ENCODE peak calls at places on chromosome 22, in four cellular contexts. G, U, F and B are unnamed samples.

GRCh38 chr22:20438066-20438677 is 547 bp upstream of the SCARF2 start:
- DNase-seq in G (no peak), U (no peak), F (peak), B (no peak)

GRCh38 chr22:32079110-32080089 is 36.3 kb downstream of the SLC5A1 start:
- DNase-seq in G (no peak), U (no peak), F (no peak), B (no peak)

GRCh38 chr22:29702931-29703594 is 16.7 kb upstream of the CABP7 start:
- DNase-seq in G (peak), U (peak), F (peak), B (no peak)

GRCh38 chr22:50585781-50586180 is 3.1 kb upstream of the CHKB start:
- DNase-seq in G (no peak), U (no peak), F (no peak), B (no peak)

GRCh38 chr22:46501701-46502100 is 35.7 kb downstream of the CELSR1 start:
- DNase-seq in G (no peak), U (no peak), F (no peak), B (no peak)

GRCh38 chr22:50218153-50218995 is 17.6 kb downstream of the SELENOO start:
- DNase-seq in G (no peak), U (peak), F (peak), B (no peak)

GRCh38 chr22:30863161-30863833 is 105.3 kb downstream of the MORC2 start:
- DNase-seq in G (no peak), U (no peak), F (no peak), B (peak)

GRCh38 chr22:47168441-47168840 is 406.0 kb downstream of the TBC1D22A start:
- DNase-seq in G (no peak), U (peak), F (no peak), B (peak)

GRCh38 chr22:31938258-31938657 is 6.1 kb upstream of the YWHAH start:
- DNase-seq in G (no peak), U (no peak), F (no peak), B (no peak)

GRCh38 chr22:32005453-32005852 is 37.6 kb upstream of the SLC5A1 start:
- DNase-seq in G (no peak), U (no peak), F (no peak), B (no peak)

DNA sequence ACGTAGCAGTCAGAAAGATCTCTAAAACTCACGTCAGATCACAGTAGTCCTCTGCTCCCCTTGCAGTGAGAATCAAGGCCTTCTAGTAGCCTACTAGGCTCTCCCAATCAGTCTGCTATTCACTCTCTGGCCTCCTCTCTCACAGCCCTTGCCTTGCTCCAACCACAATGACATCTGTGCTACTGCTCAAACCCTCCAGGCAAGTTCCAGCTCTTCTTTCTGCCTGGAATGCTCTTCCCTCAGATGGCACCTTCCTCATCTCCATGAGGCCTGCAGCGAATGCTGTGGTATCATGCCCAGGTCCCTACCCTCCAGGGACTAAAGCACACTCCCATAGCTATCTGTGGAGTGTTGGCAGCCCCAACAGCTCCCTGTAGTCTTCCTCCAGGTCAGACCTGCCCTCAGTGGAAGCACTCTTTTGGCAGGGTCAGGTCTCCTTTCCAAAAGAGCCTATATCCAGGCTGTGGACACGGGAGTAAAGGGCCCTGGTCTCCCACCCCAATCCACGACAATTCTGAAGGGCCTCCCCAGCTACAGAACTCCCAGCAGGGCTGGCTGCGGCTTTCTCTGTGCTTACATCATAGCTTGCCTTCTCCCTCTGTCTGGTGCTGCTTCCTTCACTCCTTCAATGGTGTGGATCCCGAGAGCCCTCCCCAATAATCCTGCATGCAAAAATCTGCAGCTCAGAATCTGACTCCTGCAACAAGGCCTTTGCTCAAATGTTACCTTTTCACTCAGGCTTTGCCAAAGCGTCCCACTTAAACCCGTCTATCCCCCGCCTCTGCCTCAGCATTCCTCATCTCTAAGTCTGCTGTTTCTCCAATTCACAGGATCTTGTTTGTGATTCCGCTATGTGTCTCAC is 8.9 kb downstream of the HIRA start:
- DNase-seq in G (no peak), U (no peak), F (no peak), B (no peak)
- H3K4me3 ChIP-seq in G (no peak), U (no peak), F (no peak), B (no peak)

GRCh38 chr22:44496305-44496704 is 1.7 kb downstream of the RTL6 start:
- DNase-seq in G (no peak), U (no peak), F (peak), B (no peak)

GRCh38 chr22:44497904-44498242 is at the start of gene RTL6:
- DNase-seq in G (no peak), U (no peak), F (no peak), B (no peak)

GRCh38 chr22:44497218-44497903 is 672 bp downstream of the RTL6 start:
- DNase-seq in G (no peak), U (no peak), F (no peak), B (peak)

GRCh38 chr22:44495629-44496028 is 2.4 kb downstream of the RTL6 start:
- DNase-seq in G (no peak), U (no peak), F (no peak), B (no peak)

GRCh38 chr22:44496844-44497217 is 1.2 kb downstream of the RTL6 start:
- DNase-seq in G (no peak), U (no peak), F (peak), B (peak)
- H3K4me3 ChIP-seq in G (peak), U (peak), F (peak), B (peak)

GRCh38 chr22:35777335-35777975 is 59.8 kb downstream of the APOL5 start:
- DNase-seq in G (no peak), U (no peak), F (no peak), B (no peak)
- H3K4me3 ChIP-seq in G (no peak), U (no peak), F (no peak), B (no peak)

GRCh38 chr22:23800297-23801237 is 13.8 kb downstream of the SMARCB1 start:
- DNase-seq in G (no peak), U (no peak), F (peak), B (no peak)

GRCh38 chr22:23803001-23803819 is 16.4 kb downstream of the SMARCB1 start:
- DNase-seq in G (no peak), U (no peak), F (peak), B (no peak)

GRCh38 chr22:23804781-23805291 is 18.1 kb downstream of the SMARCB1 start:
- DNase-seq in G (no peak), U (no peak), F (peak), B (peak)

GRCh38 chr22:23801886-23802377 is 15.2 kb downstream of the SMARCB1 start:
- DNase-seq in G (no peak), U (no peak), F (peak), B (no peak)

DNA sequence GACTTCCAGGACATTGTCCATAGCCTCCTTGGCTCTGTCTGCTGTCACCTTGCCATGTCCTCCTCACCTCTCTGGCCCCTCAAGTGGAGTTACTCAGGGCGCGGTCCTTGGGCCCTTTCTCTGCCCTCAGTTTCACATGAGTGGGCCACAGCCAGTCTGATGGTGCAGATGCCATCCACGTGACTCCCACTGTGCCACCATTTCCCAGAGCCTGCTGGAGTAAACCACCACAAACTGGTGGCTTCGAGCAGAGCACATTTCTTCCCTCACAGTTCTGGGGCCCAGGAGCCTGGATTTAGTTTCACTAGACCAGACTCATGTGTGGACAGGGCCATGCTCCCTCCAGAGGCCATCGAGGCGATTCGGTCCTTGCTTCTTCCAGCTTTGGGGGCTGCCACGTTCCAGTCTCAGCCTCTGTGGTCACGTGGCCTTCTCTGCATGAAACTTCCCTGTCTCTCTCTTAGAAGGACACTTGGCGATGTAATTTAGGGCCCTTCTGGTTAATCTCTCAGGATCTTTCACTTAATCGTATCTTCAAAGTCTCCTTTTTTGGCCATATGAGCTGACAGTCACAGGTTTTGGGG is 14.6 kb downstream of the SMARCB1 start:
- DNase-seq in G (no peak), U (no peak), F (peak), B (no peak)
- H3K4me3 ChIP-seq in G (no peak), U (no peak), F (no peak), B (no peak)